ENCODE peak calls at places on chromosomes 3 and 15, in nine cellular contexts. N, M, S, Y, C, K, A, F and I are unnamed samples. For H3K4me1 and H3K36me3, the result is how much of the 10 kb centered on the place peaks cover.

GRCh38 chr15:84898761-84899160 is 14.3 kb downstream of the SLC28A1 start:
- DNase-seq in N (no peak), M (no peak), S (no peak), Y (no peak), C (no peak), K (no peak), A (no peak), F (no peak), I (no peak)

GRCh38 chr3:119352235-119352634 is 58.1 kb downstream of the ARHGAP31 start:
- DNase-seq in N (peak), M (peak), S (no peak), Y (no peak), C (no peak), K (no peak), A (no peak), F (no peak), I (no peak)

GRCh38 chr15:68346986-68347385 is 69.4 kb downstream of the FEM1B start:
- DNase-seq in N (no peak), M (no peak), S (no peak), Y (no peak), C (no peak), K (no peak), A (peak), F (no peak), I (no peak)

GRCh38 chr3:118801899-118802298 is 232.7 kb downstream of the IGSF11 start:
- DNase-seq in N (no peak), M (no peak), S (no peak), Y (peak), C (no peak), K (no peak), A (no peak), F (no peak), I (peak)

GRCh38 chr3:192408007-192408655 is 319.2 kb downstream of the FGF12 start:
- DNase-seq in N (no peak), M (no peak), S (no peak), Y (peak), C (no peak), K (no peak), A (no peak), F (no peak), I (peak)

GRCh38 chr3:132087356-132087755 is 52.5 kb upstream of the CPNE4 start:
- DNase-seq in N (no peak), M (no peak), S (no peak), Y (no peak), C (no peak), K (no peak), A (no peak), F (no peak), I (no peak)

GRCh38 chr3:18369561-18370185 is 55.5 kb downstream of the SATB1 start:
- DNase-seq in N (no peak), M (no peak), S (no peak), Y (no peak), C (no peak), K (no peak), A (peak), F (no peak), I (no peak)

GRCh38 chr15:26260517-26261133 is 397.5 kb upstream of the ATP10A start:
- DNase-seq in N (no peak), M (no peak), S (peak), Y (no peak), C (no peak), K (no peak), A (peak), F (no peak), I (peak)

GRCh38 chr3:127349501-127350171 is 61.8 kb upstream of the PRR20G start:
- DNase-seq in N (no peak), M (no peak), S (no peak), Y (no peak), C (no peak), K (no peak), A (no peak), F (no peak), I (no peak)

GRCh38 chr15:98734472-98735284 is 86.3 kb downstream of the IGF1R start:
- DNase-seq in N (no peak), M (no peak), S (no peak), Y (no peak), C (no peak), K (no peak), A (no peak), F (no peak), I (no peak)

GRCh38 chr3:41241159-41241558 is 41.9 kb downstream of the CTNNB1 start:
- DNase-seq in N (no peak), M (no peak), S (no peak), Y (no peak), C (no peak), K (no peak), A (no peak), F (no peak), I (no peak)

GRCh38 chr3:160454995-160455394 is 5.4 kb upstream of the TRIM59 start:
- DNase-seq in N (no peak), M (no peak), S (no peak), Y (no peak), C (no peak), K (no peak), A (no peak), F (no peak), I (no peak)

GRCh38 chr3:5634411-5634810 is 446.9 kb downstream of the EDEM1 start:
- DNase-seq in N (no peak), M (no peak), S (no peak), Y (no peak), C (no peak), K (no peak), A (no peak), F (no peak), I (no peak)

GRCh38 chr3:29410200-29410599 is 129.3 kb downstream of the RBMS3 start:
- DNase-seq in N (no peak), M (peak), S (no peak), Y (no peak), C (no peak), K (no peak), A (no peak), F (no peak), I (no peak)
- H3K4me1 ChIP-seq in N (under half), M (under half), S (under half), Y (under half), C (half or more), K (half or more), A (under half), F (under half), I (half or more)

DNA sequence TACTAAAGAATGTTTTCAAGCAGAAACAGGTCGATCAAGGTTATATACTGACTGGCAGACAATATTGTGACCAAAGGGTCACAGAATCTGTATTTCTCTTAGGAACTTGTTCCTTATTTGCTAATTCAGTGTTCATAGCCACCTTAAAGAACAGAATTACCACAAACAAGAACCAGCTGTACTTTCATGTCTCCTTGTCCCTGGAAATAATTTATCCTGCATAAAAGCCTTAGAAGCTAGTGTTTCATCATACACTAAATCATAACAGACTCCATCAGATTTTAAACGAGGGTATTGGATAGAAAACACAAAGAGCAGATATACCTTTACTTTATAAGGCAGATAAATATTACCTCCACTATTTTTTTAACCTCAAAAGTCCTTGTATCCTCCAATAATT is 6.4 kb downstream of the DNAJC19 start:
- DNase-seq in N (no peak), M (no peak), S (no peak), Y (no peak), C (no peak), K (no peak), A (no peak), F (no peak), I (no peak)
- H3K36me3 ChIP-seq in N (under half), M (under half), S (half or more), Y (half or more), C (half or more), K (under half), A (under half), F (under half), I (under half)

DNA sequence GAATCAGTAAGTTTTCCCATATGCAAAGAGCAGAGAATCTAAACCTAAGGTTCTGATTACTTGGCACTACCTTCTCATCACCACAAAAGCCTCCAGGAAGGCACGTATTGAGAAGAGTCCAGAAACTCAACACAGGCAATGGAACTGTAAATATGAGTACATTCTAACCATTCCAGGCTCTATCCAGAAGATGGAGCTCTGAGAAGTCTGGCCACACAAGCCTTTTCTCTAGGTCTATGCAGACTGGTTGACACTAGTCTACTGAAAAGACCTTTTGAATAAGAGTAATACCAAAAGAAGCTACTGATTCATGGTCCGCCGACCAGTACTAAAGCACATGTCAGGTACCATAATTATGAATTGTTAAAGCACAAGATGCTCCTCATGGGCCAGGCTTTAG is 12.2 kb upstream of the NCKIPSD start:
- DNase-seq in N (no peak), M (no peak), S (no peak), Y (no peak), C (no peak), K (no peak), A (no peak), F (no peak), I (no peak)
- TF ChIP-seq CTCF in N (no peak), M (no peak), S (no peak), Y (no peak), C (no peak), K (no peak), A (no peak), F (no peak), I (no peak)

DNA sequence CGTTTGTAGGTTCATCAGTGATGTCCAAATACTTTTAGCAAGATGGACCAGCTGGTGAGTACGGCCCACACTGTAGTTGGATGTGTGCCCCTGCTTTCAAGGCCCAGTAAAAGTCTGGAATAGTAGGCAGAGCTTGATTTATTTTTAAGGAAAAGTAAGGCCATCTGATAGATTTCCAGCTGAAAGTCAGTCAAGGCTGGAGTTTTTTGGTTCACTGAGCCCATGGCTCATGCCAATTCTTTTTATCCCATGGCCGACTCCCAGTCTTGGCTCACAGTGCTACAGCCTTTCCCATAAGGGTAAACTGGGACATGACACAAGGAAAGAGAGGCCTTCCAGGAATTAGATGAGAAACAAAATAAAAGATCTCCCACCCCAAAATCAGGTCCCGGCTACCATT is 13.5 kb downstream of the CCDC80 start:
- DNase-seq in N (no peak), M (no peak), S (no peak), Y (no peak), C (no peak), K (no peak), A (no peak), F (no peak), I (peak)
- H3K4me1 ChIP-seq in N (under half), M (under half), S (under half), Y (under half), C (under half), K (under half), A (under half), F (under half), I (under half)

GRCh38 chr3:51686512-51687215 is 15.6 kb downstream of the TEX264 start:
- DNase-seq in N (peak), M (peak), S (peak), Y (peak), C (no peak), K (no peak), A (no peak), F (no peak), I (peak)
- H3K36me3 ChIP-seq in N (under half), M (under half), S (half or more), Y (under half), C (half or more), K (under half), A (under half), F (under half), I (under half)

DNA sequence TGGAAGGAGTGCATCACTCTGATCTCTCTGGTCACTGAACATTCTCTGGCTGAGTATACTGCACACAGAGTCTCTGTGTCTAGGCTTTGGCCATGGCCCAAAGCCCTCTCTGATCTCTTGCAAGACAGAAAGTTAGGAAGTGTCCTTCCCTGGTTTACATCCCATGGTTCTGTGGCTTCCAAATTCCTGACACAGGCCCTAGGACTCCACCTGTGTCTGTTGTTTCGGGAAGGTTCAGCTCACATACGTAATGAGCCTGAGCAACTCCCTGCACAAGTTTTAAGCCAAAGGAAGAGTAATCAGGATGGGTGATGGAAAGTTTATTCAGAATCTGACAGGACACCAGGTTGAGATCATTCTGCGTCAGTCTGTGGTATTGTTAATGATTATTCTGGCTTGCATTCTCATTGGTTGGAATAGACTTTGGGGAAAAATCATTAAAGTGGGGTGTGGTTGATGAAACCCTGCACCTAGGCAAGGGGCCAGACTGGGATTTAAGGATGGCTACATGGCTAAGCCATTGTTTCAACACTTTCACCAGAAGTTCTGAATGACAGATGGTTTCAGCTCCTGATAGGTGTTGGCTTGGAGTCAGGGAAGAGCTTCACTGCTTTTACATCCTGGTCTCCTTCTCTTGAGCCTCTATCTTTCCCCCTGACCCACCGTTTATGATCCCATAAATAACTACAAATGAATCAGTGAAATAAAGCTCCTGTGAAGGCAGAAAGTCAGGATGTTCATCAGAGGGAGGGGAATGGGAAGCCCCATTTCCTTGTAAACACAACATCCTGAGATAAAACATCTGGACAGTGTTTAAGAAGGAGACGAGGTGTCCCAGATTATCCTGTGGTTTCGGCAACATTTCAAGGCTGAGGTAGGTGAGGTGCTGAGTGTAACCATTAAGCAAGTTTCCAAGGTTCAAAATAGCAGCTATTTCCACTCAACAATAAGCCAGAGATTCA is 14.1 kb downstream of the LCMT2 start:
- DNase-seq in N (no peak), M (no peak), S (no peak), Y (no peak), C (peak), K (no peak), A (no peak), F (no peak), I (no peak)
- TF ChIP-seq CTCF in N (no peak), M (no peak), S (no peak), Y (no peak), C (no peak), K (no peak), A (no peak), F (no peak), I (no peak)

DNA sequence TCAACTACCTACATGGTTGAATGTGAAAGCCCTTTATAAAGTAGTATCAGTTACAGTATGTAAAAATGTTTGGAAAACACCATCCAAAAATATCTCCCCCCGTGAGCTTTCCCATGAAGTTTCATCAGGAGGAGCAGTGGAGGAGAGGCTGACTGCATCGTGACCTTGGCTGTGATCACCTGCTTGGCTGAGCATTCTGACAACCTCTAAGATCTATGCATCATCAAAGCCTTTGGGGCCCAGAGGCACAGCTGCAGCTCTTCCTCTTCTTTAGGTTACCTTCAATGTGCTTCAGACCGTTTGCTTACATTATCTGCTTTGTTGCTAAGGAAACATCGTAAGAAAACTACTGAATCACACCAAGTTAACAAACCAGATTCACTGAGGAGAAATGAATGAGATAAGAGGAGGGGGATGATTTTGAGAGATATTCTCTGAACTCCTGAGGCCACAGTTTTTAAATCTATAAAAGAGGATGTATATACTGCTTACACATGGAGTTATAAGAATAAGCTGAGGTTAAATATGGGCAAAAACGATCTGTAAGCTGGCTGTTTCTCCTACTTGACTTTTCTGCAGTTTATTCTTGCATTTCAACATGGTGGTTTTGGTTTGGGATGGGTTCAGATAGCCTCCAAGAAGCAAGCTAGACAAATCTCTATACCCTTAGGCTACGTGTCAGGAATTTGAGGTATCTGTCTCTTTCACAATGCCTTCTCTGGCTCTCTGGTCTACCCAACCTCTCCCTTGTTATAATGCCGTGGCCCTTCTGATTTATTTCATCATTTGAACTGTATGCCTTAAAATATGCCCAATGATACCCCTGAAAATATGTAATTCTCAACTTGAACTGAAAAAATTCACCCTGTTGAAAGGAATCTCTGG is 4.0 kb downstream of the GCSAM start:
- DNase-seq in N (peak), M (peak), S (no peak), Y (no peak), C (no peak), K (no peak), A (no peak), F (no peak), I (no peak)
- H3K4me1 ChIP-seq in N (half or more), M (under half), S (under half), Y (half or more), C (under half), K (under half), A (under half), F (under half), I (under half)

GRCh38 chr3:179375091-179375999 is 27.8 kb downstream of the MFN1 start:
- DNase-seq in N (no peak), M (no peak), S (peak), Y (no peak), C (no peak), K (no peak), A (no peak), F (no peak), I (no peak)
- H3K36me3 ChIP-seq in N (under half), M (under half), S (under half), Y (half or more), C (half or more), K (half or more), A (under half), F (under half), I (half or more)

DNA sequence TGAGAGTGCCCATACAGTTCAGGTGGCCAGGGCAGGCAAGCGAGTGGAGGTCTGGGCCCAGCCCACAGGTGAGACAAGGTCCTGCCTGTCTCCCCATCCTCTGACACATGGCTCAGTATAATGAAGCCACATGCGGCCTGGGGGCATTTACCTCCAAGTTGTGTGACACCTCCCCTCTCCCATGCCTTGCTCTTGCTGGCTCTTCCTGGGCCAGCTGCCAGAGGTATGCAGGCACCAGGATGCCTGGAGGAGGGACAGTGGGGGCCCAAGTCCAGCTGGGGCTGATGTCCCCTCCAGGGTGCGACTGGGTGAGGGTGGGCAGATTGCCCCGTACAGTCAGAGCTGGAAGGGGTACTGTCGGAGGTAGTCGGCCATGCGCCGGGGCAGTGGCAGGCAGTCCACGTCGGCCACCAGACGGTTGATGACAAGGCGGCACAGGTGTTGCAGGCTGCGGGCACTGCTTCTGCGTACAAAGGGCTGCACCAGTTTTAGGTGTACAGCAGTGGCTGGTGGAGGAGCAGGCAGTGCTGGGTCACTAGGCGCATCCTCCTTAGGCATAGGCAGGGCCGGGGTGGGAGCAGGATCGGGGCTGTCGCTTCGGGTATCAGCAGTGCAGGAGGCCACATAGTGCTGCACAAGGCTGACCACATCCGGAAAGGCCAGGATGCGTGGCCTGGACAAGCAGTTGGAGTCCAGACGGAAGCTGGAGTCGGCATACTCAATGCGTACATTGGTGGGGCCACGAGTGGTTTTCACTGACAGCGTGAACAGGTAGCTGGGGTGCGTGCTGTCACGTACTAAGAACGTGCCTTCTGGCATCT is 4.1 kb downstream of the CISH start:
- DNase-seq in N (no peak), M (no peak), S (no peak), Y (peak), C (no peak), K (no peak), A (no peak), F (peak), I (no peak)
- TF ChIP-seq CTCF in N (no peak), M (no peak), S (no peak), Y (no peak), C (no peak), K (no peak), A (no peak), F (no peak), I (no peak)

GRCh38 chr3:187027531-187027936 is 97.2 kb downstream of the ST6GAL1 start:
- DNase-seq in N (peak), M (no peak), S (no peak), Y (no peak), C (no peak), K (no peak), A (no peak), F (no peak), I (no peak)
- H3K4me1 ChIP-seq in N (half or more), M (under half), S (under half), Y (half or more), C (under half), K (under half), A (under half), F (under half), I (half or more)